ENCODE peak calls at places on chromosomes 6 and 20, in seven cellular contexts. One of them, this sample, is unnamed.

GRCh38 chr6:110976575-110976974 is 5.3 kb upstream of the RPF2 start:
- DNase-seq in stimulated activated CD4-positive, alpha-beta T cell treated with anti-CD3 and anti-CD28 coated beads, Interleukin-2, amount 100 ng/mL, for 48 hours: no peak
- DNase-seq in epithelial cell of prostate: no peak
- DNase-seq in neuronal stem cell: no peak
- DNase-seq in head of caudate nucleus: no peak
- DNase-seq in KG1: no peak
- DNase-seq in foreskin fibroblast: no peak
- DNase-seq in this sample: no peak

GRCh38 chr20:346640-347316 is at the start of gene NRSN2:
- DNase-seq in stimulated activated CD4-positive, alpha-beta T cell treated with anti-CD3 and anti-CD28 coated beads, Interleukin-2, amount 100 ng/mL, for 48 hours: no peak
- DNase-seq in KG1: no peak
- DNase-seq in epithelial cell of prostate: no peak
- DNase-seq in neuronal stem cell: peak; percentile 49
- DNase-seq in head of caudate nucleus: peak; percentile 73
- DNase-seq in foreskin fibroblast: peak; percentile 82
- DNase-seq in this sample: no peak

GRCh38 chr20:38779247-38780097 is 26.0 kb upstream of the PPP1R16B start:
- DNase-seq in epithelial cell of prostate: no peak
- DNase-seq in KG1: no peak
- DNase-seq in neuronal stem cell: no peak
- DNase-seq in head of caudate nucleus: peak; percentile 46
- DNase-seq in foreskin fibroblast: no peak
- DNase-seq in stimulated activated CD4-positive, alpha-beta T cell treated with anti-CD3 and anti-CD28 coated beads, Interleukin-2, amount 100 ng/mL, for 48 hours: no peak
- DNase-seq in this sample: peak; percentile 63

GRCh38 chr6:41676406-41676805 is 38.1 kb downstream of the MDFI start:
- DNase-seq in foreskin fibroblast: no peak
- DNase-seq in KG1: no peak
- DNase-seq in stimulated activated CD4-positive, alpha-beta T cell treated with anti-CD3 and anti-CD28 coated beads, Interleukin-2, amount 100 ng/mL, for 48 hours: no peak
- DNase-seq in neuronal stem cell: no peak
- DNase-seq in epithelial cell of prostate: no peak
- DNase-seq in head of caudate nucleus: no peak
- DNase-seq in this sample: no peak

GRCh38 chr20:38252292-38253288 is 7.9 kb downstream of the KIAA1755 start:
- DNase-seq in stimulated activated CD4-positive, alpha-beta T cell treated with anti-CD3 and anti-CD28 coated beads, Interleukin-2, amount 100 ng/mL, for 48 hours: no peak
- DNase-seq in foreskin fibroblast: peak; percentile 41
- DNase-seq in head of caudate nucleus: no peak
- DNase-seq in epithelial cell of prostate: no peak
- DNase-seq in KG1: no peak
- DNase-seq in neuronal stem cell: no peak
- DNase-seq in this sample: no peak

GRCh38 chr20:11581271-11581670 is 336.4 kb upstream of the BTBD3 start:
- DNase-seq in KG1: peak; percentile 15
- DNase-seq in epithelial cell of prostate: no peak
- DNase-seq in neuronal stem cell: no peak
- DNase-seq in foreskin fibroblast: no peak
- DNase-seq in head of caudate nucleus: no peak
- DNase-seq in stimulated activated CD4-positive, alpha-beta T cell treated with anti-CD3 and anti-CD28 coated beads, Interleukin-2, amount 100 ng/mL, for 48 hours: no peak
- DNase-seq in this sample: no peak

GRCh38 chr20:8424010-8424409 is 291.9 kb downstream of the PLCB1 start:
- DNase-seq in stimulated activated CD4-positive, alpha-beta T cell treated with anti-CD3 and anti-CD28 coated beads, Interleukin-2, amount 100 ng/mL, for 48 hours: no peak
- DNase-seq in head of caudate nucleus: no peak
- DNase-seq in foreskin fibroblast: peak; percentile 55
- DNase-seq in neuronal stem cell: no peak
- DNase-seq in epithelial cell of prostate: no peak
- DNase-seq in KG1: no peak
- DNase-seq in this sample: no peak

GRCh38 chr6:29620629-29621028 is 12.4 kb downstream of the GABBR1 start:
- DNase-seq in head of caudate nucleus: peak; percentile 35
- DNase-seq in neuronal stem cell: no peak
- DNase-seq in epithelial cell of prostate: no peak
- DNase-seq in KG1: no peak
- DNase-seq in stimulated activated CD4-positive, alpha-beta T cell treated with anti-CD3 and anti-CD28 coated beads, Interleukin-2, amount 100 ng/mL, for 48 hours: no peak
- DNase-seq in foreskin fibroblast: no peak
- DNase-seq in this sample: no peak

GRCh38 chr6:137389150-137389664 is 105.0 kb downstream of the OLIG3 start:
- DNase-seq in foreskin fibroblast: no peak
- DNase-seq in KG1: peak; percentile 61
- DNase-seq in head of caudate nucleus: no peak
- DNase-seq in neuronal stem cell: no peak
- DNase-seq in epithelial cell of prostate: no peak
- DNase-seq in stimulated activated CD4-positive, alpha-beta T cell treated with anti-CD3 and anti-CD28 coated beads, Interleukin-2, amount 100 ng/mL, for 48 hours: peak; percentile 57
- DNase-seq in this sample: peak; percentile 40